ENCODE peak calls at places on chromosomes 6 and 20, in five cellular contexts. Y is fibroblast of lung, R is thyroid gland, Q is GM23338, O is right cardiac atrium. L is an unnamed sample.

GRCh38 chr6:134529921-134530320 is 212.0 kb upstream of the SGK1 start:
- DNase-seq in Y (peak; percentile 65), R (no peak), Q (no peak), O (no peak), L (peak; percentile 26)

GRCh38 chr20:45317826-45318225 is 9.7 kb upstream of the MATN4 start:
- DNase-seq in Y (no peak), R (no peak), Q (no peak), O (no peak), L (no peak)

GRCh38 chr20:49276895-49277785 is 717 bp downstream of the ZNFX1 start:
- DNase-seq in Y (no peak), R (no peak), Q (peak; percentile 35), O (peak; percentile 79), L (peak; percentile 33)

GRCh38 chr6:169851641-169852503 is 100.5 kb downstream of the ERMARD start:
- DNase-seq in Y (peak; percentile 25), R (no peak), Q (no peak), O (no peak), L (no peak)

GRCh38 chr20:49978685-49979029 is 4.1 kb upstream of the SNAI1 start:
- DNase-seq in Y (no peak), R (no peak), Q (no peak), O (no peak), L (no peak)

GRCh38 chr6:39819676-39820075 is 27.5 kb downstream of the DAAM2 start:
- DNase-seq in Y (no peak), R (no peak), Q (no peak), O (no peak), L (no peak)

GRCh38 chr6:27765028-27765427 is 147.2 kb downstream of the OR2B2 start:
- DNase-seq in Y (no peak), R (no peak), Q (no peak), O (no peak), L (no peak)

GRCh38 chr20:2109425-2110210 is 8.0 kb downstream of the STK35 start:
- DNase-seq in Y (peak; percentile 21), R (peak; percentile 18), Q (no peak), O (peak; percentile 77), L (peak; percentile 47)

GRCh38 chr6:44642870-44643522 is 255.5 kb downstream of the CDC5L start:
- DNase-seq in Y (peak; percentile 66), R (no peak), Q (no peak), O (no peak), L (no peak)

GRCh38 chr20:45138451-45139300 is 14.4 kb upstream of the WFDC12 start:
- DNase-seq in Y (no peak), R (peak; percentile 64), Q (peak; percentile 90), O (peak; percentile 75), L (peak; percentile 71)

GRCh38 chr20:20547221-20547875 is 165.1 kb downstream of the RALGAPA2 start:
- DNase-seq in Y (peak; percentile 73), R (no peak), Q (no peak), O (no peak), L (peak; percentile 28)

GRCh38 chr6:63926950-63927349 is 291.3 kb downstream of the PHF3 start:
- DNase-seq in Y (no peak), R (no peak), Q (no peak), O (no peak), L (no peak)

GRCh38 chr6:42424906-42425474 is 26.7 kb downstream of the TRERF1 start:
- DNase-seq in Y (no peak), R (no peak), Q (no peak), O (no peak), L (peak; percentile 74)

GRCh38 chr6:1144842-1145755 is 166.8 kb upstream of the FOXQ1 start:
- DNase-seq in Y (peak; percentile 43), R (no peak), Q (no peak), O (no peak), L (no peak)

DNA sequence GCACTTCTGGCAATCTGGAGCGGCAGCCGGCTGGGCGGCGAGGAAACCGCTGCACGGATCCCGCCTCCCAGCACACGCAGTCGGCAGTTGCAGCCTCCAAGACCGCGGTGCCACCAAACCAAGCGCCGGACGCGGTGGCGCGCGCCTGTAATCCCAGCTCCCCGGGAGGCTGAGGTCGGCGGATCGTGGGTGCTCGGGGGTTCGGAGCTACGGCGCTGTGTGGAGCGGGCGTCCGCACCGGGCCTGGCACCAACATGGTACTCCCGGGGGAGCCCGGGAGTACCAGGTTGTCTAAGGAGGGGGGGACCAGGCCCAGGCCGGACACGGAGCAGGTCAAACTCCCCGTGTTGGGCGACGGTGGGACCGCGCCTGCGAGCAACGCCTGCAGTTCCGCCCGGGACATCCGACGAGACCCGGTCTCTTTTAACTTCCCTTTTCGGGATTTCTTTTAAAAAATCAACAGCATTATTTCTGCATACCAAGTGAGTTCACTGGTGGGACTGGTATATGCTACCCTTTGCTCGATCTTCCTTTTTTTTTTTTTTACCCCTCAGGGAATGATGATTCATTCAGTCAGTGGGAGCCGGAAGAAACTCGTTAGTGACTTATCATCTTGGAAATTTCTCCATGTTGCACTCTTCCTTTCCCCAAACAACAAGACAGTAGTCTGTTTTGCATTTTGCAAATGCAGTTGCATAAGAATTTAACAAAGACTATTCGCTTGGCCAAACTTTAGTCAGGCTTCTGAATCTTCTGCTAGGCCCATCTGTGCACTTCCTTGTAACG is 27.6 kb downstream of the ZNF311 start:
- DNase-seq in Y (peak; percentile 56), R (no peak), Q (peak; percentile 75), O (peak; percentile 64), L (peak; percentile 19)
- H3K4me3 ChIP-seq in Y (peak overlapping the region; percentile 22), R (no peak overlapping the region), Q (peak overlapping the region; percentile 69), O (peak overlapping the region; percentile 14), L (no peak overlapping the region)

GRCh38 chr6:32089082-32089828 is 19.9 kb downstream of the TNXB start:
- DNase-seq in Y (no peak), R (no peak), Q (no peak), O (peak; percentile 28), L (no peak)
- H3K4me3 ChIP-seq in Y (no peak overlapping the region), R (no peak overlapping the region), Q (no peak overlapping the region), O (no peak overlapping the region), L (no peak overlapping the region)

DNA sequence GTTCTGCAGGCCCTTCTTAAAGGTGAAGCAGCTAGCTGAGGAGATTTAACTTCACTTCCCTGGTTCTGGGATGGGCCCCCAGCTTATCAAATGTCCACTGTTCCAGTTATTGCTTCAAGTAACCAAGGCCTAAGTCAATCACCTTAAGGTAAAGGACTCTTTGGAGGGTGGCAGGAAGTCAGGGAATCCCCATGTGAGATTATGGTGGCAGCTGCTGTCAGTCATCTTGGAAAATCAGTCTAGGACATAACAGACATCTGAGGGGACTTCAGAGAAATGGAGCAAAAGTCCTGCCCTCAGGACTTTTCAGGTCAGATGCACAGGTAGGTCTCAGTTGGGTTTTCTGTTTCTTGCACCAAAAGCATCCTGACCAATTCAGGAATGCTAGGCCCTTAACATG is 3.8 kb downstream of the ELOVL5 start:
- DNase-seq in Y (no peak), R (no peak), Q (no peak), O (no peak), L (no peak)
- H3K4me3 ChIP-seq in Y (no peak overlapping the region), R (no peak overlapping the region), Q (no peak overlapping the region), O (no peak overlapping the region), L (no peak overlapping the region)

DNA sequence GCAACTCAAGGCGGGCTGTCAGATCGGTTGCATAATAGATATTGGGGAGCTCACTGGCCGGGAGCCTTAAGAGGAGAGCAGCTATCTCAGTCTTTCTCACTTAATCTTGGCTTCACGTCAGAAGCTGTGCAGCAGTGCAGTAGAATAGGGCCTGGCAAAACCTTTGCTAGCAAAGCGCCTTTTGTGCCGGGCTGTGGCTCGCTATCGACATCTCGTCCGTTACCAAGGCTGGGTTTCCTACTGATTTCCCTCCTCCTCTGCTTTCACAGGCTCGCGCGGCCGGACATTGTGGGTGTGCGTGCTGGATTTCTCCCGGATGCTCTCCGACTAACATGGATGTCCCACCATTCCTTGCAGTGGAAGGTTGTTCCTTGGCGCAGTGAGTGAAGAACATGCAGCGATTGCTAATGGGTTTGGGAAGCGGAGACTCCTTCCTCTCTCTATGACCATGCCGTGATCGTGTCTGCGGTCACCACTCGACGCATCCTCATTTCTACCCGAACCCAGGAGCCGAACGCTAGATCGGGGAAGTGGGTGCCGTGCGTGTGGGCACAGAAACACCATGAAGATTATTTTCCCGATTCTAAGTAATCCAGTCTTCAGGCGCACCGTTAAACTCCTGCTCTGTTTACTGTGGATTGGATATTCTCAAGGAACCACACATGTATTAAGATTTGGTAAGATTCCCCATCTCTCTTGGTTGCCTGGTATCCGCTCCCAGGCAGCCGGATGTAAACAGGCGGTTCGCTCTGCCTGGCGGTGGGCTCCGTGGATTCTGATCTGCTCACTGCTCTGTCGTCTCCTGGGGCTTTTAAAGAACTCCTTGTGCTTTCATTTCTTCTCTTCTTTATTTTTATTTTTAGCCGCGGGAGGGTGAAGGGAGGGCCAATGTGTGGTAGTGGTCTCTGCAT is 5.5 kb downstream of the GRIK2 start:
- DNase-seq in Y (peak; percentile 14), R (no peak), Q (peak; percentile 21), O (no peak), L (no peak)
- H3K4me3 ChIP-seq in Y (no peak overlapping the region), R (no peak overlapping the region), Q (peak overlapping the region; percentile 50), O (peak overlapping the region; percentile 19), L (no peak overlapping the region)

GRCh38 chr20:9508240-9508661 is 6.1 kb upstream of the LAMP5 start:
- DNase-seq in Y (no peak), R (no peak), Q (peak; percentile 56), O (no peak), L (no peak)
- H3K4me3 ChIP-seq in Y (no peak overlapping the region), R (no peak overlapping the region), Q (peak overlapping the region; percentile 52), O (no peak overlapping the region), L (no peak overlapping the region)

DNA sequence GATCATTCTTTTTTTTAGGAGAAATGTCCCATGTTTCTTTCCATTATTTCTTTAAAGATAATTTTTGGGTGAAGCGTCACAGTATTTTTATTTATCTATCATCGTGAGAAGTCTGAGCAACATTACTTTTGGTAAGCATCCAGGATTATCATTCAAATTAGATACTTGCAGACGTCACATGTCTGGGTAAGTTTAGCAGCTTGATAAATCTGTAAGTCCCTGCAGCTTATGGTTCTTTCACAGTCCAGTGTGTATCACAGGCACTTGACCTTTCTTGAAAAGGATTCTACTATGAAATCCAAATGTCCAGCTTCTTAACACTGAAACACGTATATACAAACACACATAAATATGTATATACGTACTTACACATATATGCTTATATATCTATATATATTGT is 359.4 kb downstream of the ESR1 start:
- DNase-seq in Y (no peak), R (no peak), Q (no peak), O (no peak), L (no peak)
- H3K4me3 ChIP-seq in Y (no peak overlapping the region), R (no peak overlapping the region), Q (no peak overlapping the region), O (peak overlapping the region; percentile 27), L (no peak overlapping the region)

DNA sequence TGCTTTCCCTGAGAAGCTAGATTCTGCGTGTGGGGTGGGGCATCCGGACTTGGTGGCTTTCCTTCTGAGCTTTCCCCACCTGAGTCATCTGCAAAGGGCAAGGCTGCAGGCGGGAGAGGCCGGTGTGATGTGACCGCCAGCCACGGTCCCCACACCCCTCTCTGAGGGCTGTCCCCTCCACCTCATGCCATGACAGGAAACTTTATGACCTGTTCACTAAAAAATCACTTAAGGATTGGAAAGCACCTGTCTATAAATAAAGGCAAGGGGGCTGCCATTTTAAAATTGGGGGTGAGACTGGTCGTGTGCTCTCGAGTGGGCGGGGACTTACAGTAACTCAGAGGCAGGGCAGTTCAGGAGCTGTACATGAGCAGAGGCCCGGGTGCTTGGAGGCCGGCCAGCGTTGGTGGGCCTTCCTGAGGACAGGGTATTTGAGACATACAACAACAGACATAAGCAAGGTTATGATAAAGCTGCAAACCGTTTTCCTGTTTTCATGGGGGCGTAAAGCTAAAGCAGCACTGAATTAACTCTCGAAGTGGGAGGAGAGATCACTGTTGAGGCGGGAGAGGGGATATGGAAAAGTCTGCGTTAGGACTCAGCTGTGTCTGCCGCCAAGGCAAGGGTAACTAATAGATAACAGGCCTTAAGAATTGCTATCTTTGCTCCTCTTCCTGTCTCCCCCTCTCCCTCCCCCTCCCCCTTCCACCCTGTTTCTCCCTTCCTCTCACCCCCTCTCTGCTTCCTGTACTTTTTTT is 16.1 kb upstream of the SERPINB1 start:
- DNase-seq in Y (peak; percentile 84), R (peak; percentile 41), Q (no peak), O (peak; percentile 86), L (peak; percentile 58)
- H3K4me3 ChIP-seq in Y (no peak overlapping the region), R (no peak overlapping the region), Q (no peak overlapping the region), O (no peak overlapping the region), L (no peak overlapping the region)

GRCh38 chr6:138248878-138249277 is 30.6 kb upstream of the PBOV1 start:
- DNase-seq in Y (no peak), R (no peak), Q (no peak), O (no peak), L (no peak)
- H3K4me3 ChIP-seq in Y (no peak overlapping the region), R (no peak overlapping the region), Q (no peak overlapping the region), O (no peak overlapping the region), L (no peak overlapping the region)